ENCODE peak calls at places on chromosomes 1 and 21, in five cellular contexts. R is GM12891, W is NCI-H2171, Q is fibroblast of mammary gland, F is endothelial cell. V is an unnamed sample.

GRCh38 chr1:53121319-53122172 is 20.9 kb downstream of the SLC1A7 start:
- DNase-seq in R (no peak), W (peak), Q (peak), F (no peak), V (peak)

GRCh38 chr1:217435159-217435558 is 195.7 kb downstream of the GPATCH2 start:
- DNase-seq in R (no peak), W (no peak), Q (no peak), F (no peak), V (no peak)

GRCh38 chr1:3680488-3681230 is 28.3 kb downstream of the TP73 start:
- DNase-seq in R (no peak), W (no peak), Q (no peak), F (no peak), V (no peak)

GRCh38 chr21:40143822-40144525 is 276.7 kb downstream of the PCP4 start:
- DNase-seq in R (peak), W (peak), Q (peak), F (peak), V (peak)

GRCh38 chr21:38956791-38957571 is 151.3 kb downstream of the ETS2 start:
- DNase-seq in R (no peak), W (no peak), Q (no peak), F (no peak), V (no peak)

GRCh38 chr21:44512496-44513388 is 27.3 kb downstream of the KRTAP10-1 start:
- DNase-seq in R (no peak), W (no peak), Q (no peak), F (no peak), V (no peak)

GRCh38 chr1:56975446-56975845 is 9.6 kb upstream of the C8B start:
- DNase-seq in R (no peak), W (no peak), Q (no peak), F (no peak), V (no peak)

GRCh38 chr21:34367320-34367935 is 3.6 kb downstream of the KCNE2 start:
- DNase-seq in R (no peak), W (peak), Q (peak), F (peak), V (peak)

GRCh38 chr1:1238702-1239178 is 6.7 kb downstream of the B3GALT6 start:
- DNase-seq in R (no peak), W (no peak), Q (no peak), F (no peak), V (no peak)

GRCh38 chr1:79109445-79109844 is 102.9 kb upstream of the ADGRL4 start:
- DNase-seq in R (no peak), W (no peak), Q (no peak), F (no peak), V (no peak)

GRCh38 chr1:157334041-157334440 is 195.8 kb upstream of the ETV3 start:
- DNase-seq in R (no peak), W (no peak), Q (no peak), F (no peak), V (no peak)

GRCh38 chr1:59143824-59144223 is 153.1 kb upstream of the FGGY start:
- DNase-seq in R (no peak), W (no peak), Q (peak), F (no peak), V (no peak)

GRCh38 chr1:147534386-147534785 is 6.9 kb upstream of the BCL9 start:
- DNase-seq in R (no peak), W (no peak), Q (peak), F (no peak), V (no peak)

GRCh38 chr1:63674238-63674864 is 81.1 kb downstream of the PGM1 start:
- DNase-seq in R (no peak), W (no peak), Q (peak), F (peak), V (peak)

GRCh38 chr1:75423616-75424015 is 187.3 kb downstream of the SLC44A5 start:
- DNase-seq in R (no peak), W (peak), Q (no peak), F (no peak), V (no peak)

GRCh38 chr1:39919545-39919944 is 17.8 kb upstream of the MYCL start:
- DNase-seq in R (peak), W (peak), Q (peak), F (peak), V (peak)

GRCh38 chr1:66283583-66284041 is 250.3 kb upstream of the SGIP1 start:
- DNase-seq in R (no peak), W (no peak), Q (peak), F (no peak), V (no peak)

GRCh38 chr1:167544447-167544846 is 9.1 kb downstream of the CREG1 start:
- DNase-seq in R (no peak), W (no peak), Q (no peak), F (no peak), V (no peak)

GRCh38 chr1:44227211-44227610 is 13.9 kb downstream of the DMAP1 start:
- DNase-seq in R (no peak), W (no peak), Q (no peak), F (no peak), V (no peak)

GRCh38 chr1:197902454-197903195 is at the start of gene C1orf53:
- DNase-seq in R (peak), W (peak), Q (peak), F (peak), V (peak)

GRCh38 chr1:186082235-186082937 is 292.7 kb downstream of the TPR start:
- DNase-seq in R (peak), W (peak), Q (peak), F (peak), V (peak)

GRCh38 chr1:151728151-151728711 is 6.9 kb downstream of the RIIAD1 start:
- DNase-seq in R (no peak), W (no peak), Q (peak), F (no peak), V (peak)

GRCh38 chr1:157117527-157118057 is 18.0 kb upstream of the ETV3L start:
- DNase-seq in R (peak), W (no peak), Q (no peak), F (no peak), V (no peak)

GRCh38 chr1:48536477-48536876 is 64.5 kb upstream of the SPATA6 start:
- DNase-seq in R (no peak), W (no peak), Q (no peak), F (no peak), V (no peak)

GRCh38 chr21:15140321-15141019 is 75.7 kb upstream of the NRIP1 start:
- DNase-seq in R (no peak), W (no peak), Q (no peak), F (no peak), V (no peak)

GRCh38 chr21:45551316-45551715 is 9.1 kb upstream of the SLC19A1 start:
- DNase-seq in R (no peak), W (no peak), Q (peak), F (no peak), V (no peak)

GRCh38 chr21:38323721-38324591 is 67.2 kb downstream of the KCNJ15 start:
- DNase-seq in R (no peak), W (peak), Q (peak), F (no peak), V (no peak)

GRCh38 chr1:201506573-201507567 is at the start of gene CSRP1:
- DNase-seq in R (peak), W (peak), Q (peak), F (peak), V (peak)

GRCh38 chr1:201245082-201245481 is 38.2 kb upstream of the PKP1 start:
- DNase-seq in R (no peak), W (no peak), Q (no peak), F (no peak), V (peak)

GRCh38 chr1:204651843-204652421 is 33.6 kb downstream of the LRRN2 start:
- DNase-seq in R (no peak), W (peak), Q (no peak), F (peak), V (peak)

GRCh38 chr1:71650126-71650525 is 569.3 kb upstream of the ZRANB2 start:
- DNase-seq in R (no peak), W (peak), Q (peak), F (no peak), V (no peak)

GRCh38 chr1:245311887-245312286 is 157.1 kb downstream of the KIF26B start:
- DNase-seq in R (no peak), W (no peak), Q (no peak), F (no peak), V (no peak)

GRCh38 chr1:16196874-16197273 is 15.6 kb downstream of the ARHGEF19 start:
- DNase-seq in R (no peak), W (no peak), Q (no peak), F (no peak), V (no peak)

GRCh38 chr21:45169001-45169400 is 94.6 kb downstream of the ADARB1 start:
- DNase-seq in R (no peak), W (no peak), Q (no peak), F (no peak), V (no peak)

GRCh38 chr1:210232524-210233215 is at the start of gene SERTAD4:
- DNase-seq in R (no peak), W (peak), Q (peak), F (peak), V (peak)

GRCh38 chr1:44676484-44677200 is 2.1 kb downstream of the ARMH1 start:
- DNase-seq in R (no peak), W (no peak), Q (peak), F (no peak), V (no peak)

GRCh38 chr21:42309753-42310213 is 5.4 kb downstream of the TFF3 start:
- DNase-seq in R (peak), W (no peak), Q (peak), F (peak), V (peak)

V was measured in NCI-H1694 treated with DMSO at 0.1 percent for 48 hours.